ENCODE peak calls at places on chromosomes 7 and 10, in six cellular contexts. N is colonic mucosa; C is head of caudate nucleus; Y is brain microvascular endothelial cell; M is activated T-cell treated with anti-CD3 and anti-CD28 coated beads for 48 hours; L is CD8-positive, alpha-beta memory T cell. P is an unnamed sample.

GRCh38 chr7:159008417-159008816 is 136.2 kb downstream of the VIPR2 start:
- DNase-seq in N (no peak), C (no peak), Y (no peak), M (no peak), L (no peak), P (no peak)

GRCh38 chr7:45695249-45695995 is 121.3 kb downstream of the ADCY1 start:
- DNase-seq in N (peak), C (no peak), Y (no peak), M (no peak), L (no peak), P (no peak)

GRCh38 chr10:78199019-78199418 is 165.4 kb downstream of the RPS24 start:
- DNase-seq in N (no peak), C (no peak), Y (no peak), M (no peak), L (no peak), P (no peak)

GRCh38 chr10:29106287-29106686 is 182.6 kb upstream of the LYZL1 start:
- DNase-seq in N (no peak), C (no peak), Y (no peak), M (no peak), L (no peak), P (no peak)

GRCh38 chr10:123390874-123391273 is 236.7 kb downstream of the BUB3 start:
- DNase-seq in N (no peak), C (no peak), Y (no peak), M (no peak), L (no peak), P (no peak)

GRCh38 chr10:20963056-20963455 is 65.9 kb upstream of the NEBL start:
- DNase-seq in N (no peak), C (no peak), Y (no peak), M (no peak), L (no peak), P (peak)

GRCh38 chr10:132616170-132616994 is 78.8 kb downstream of the INPP5A start:
- DNase-seq in N (no peak), C (no peak), Y (no peak), M (peak), L (peak), P (no peak)

GRCh38 chr7:131293018-131293417 is 34.7 kb upstream of the MKLN1 start:
- DNase-seq in N (no peak), C (no peak), Y (peak), M (no peak), L (no peak), P (no peak)

GRCh38 chr7:36809064-36809463 is 84.8 kb upstream of the AOAH start:
- DNase-seq in N (no peak), C (no peak), Y (no peak), M (no peak), L (no peak), P (no peak)

GRCh38 chr7:106101726-106102125 is 10.4 kb downstream of the SYPL1 start:
- DNase-seq in N (no peak), C (no peak), Y (no peak), M (no peak), L (no peak), P (no peak)

GRCh38 chr7:73779517-73779916 is 9.4 kb upstream of the CLDN3 start:
- DNase-seq in N (no peak), C (no peak), Y (no peak), M (no peak), L (no peak), P (no peak)

GRCh38 chr7:30206466-30206865 is 71.7 kb downstream of the MTURN start:
- DNase-seq in N (no peak), C (no peak), Y (peak), M (no peak), L (no peak), P (no peak)

GRCh38 chr10:77004917-77005564 is 632.6 kb downstream of the KCNMA1 start:
- DNase-seq in N (peak), C (no peak), Y (peak), M (no peak), L (no peak), P (peak)

GRCh38 chr10:133262696-133263095 is 14.0 kb downstream of the ADAM8 start:
- DNase-seq in N (peak), C (no peak), Y (no peak), M (no peak), L (no peak), P (no peak)